ENCODE peak calls at places on chromosomes 2 and 18, in ten cellular contexts. C is heart left ventricle, Z is adrenal gland, T is omental fat pad, H is neural crest cell, R is left ventricle myocardium inferior, Q is GM06990, E is HCT116, N is progenitor cell of endocrine pancreas, P is HFFc6. V is an unnamed sample.

GRCh38 chr2:218873359-218874194 is 7.1 kb upstream of the WNT10A start:
- DNase-seq in C (no peak), Z (no peak), T (no peak), H (no peak), R (no peak), Q (no peak), E (no peak), N (no peak), P (no peak), V (peak; percentile 67)

GRCh38 chr2:171167352-171167997 is 6.8 kb upstream of the TLK1 start:
- DNase-seq in C (no peak), Z (no peak), T (no peak), H (no peak), R (no peak), Q (no peak), E (no peak), N (no peak), P (no peak), V (no peak)

GRCh38 chr2:241064008-241064801 is 37.9 kb downstream of the MTERF4 start:
- DNase-seq in C (no peak), Z (peak; percentile 42), T (no peak), H (no peak), R (no peak), Q (peak; percentile 38), E (peak; percentile 19), N (peak; percentile 12), P (no peak), V (no peak)

GRCh38 chr2:18154259-18154658 is 275.8 kb downstream of the KCNS3 start:
- DNase-seq in C (no peak), Z (no peak), T (no peak), H (no peak), R (no peak), Q (no peak), E (no peak), N (no peak), P (peak; percentile 22), V (no peak)

GRCh38 chr2:134460583-134460998 is 206.7 kb downstream of the MGAT5 start:
- DNase-seq in C (peak; percentile 67), Z (peak; percentile 72), T (no peak), H (peak; percentile 36), R (peak; percentile 48), Q (peak; percentile 49), E (peak; percentile 48), N (peak; percentile 49), P (peak; percentile 50), V (peak; percentile 63)

GRCh38 chr18:35028556-35028955 is 12.7 kb upstream of the MAPRE2 start:
- DNase-seq in C (peak; percentile 28), Z (no peak), T (no peak), H (no peak), R (no peak), Q (no peak), E (no peak), N (no peak), P (no peak), V (no peak)

GRCh38 chr2:30177861-30178465 is 31.2 kb downstream of the YPEL5 start:
- DNase-seq in C (no peak), Z (no peak), T (no peak), H (no peak), R (no peak), Q (no peak), E (no peak), N (no peak), P (no peak), V (no peak)

GRCh38 chr2:48448274-48449061 is 81.5 kb upstream of the STON1 start:
- DNase-seq in C (no peak), Z (no peak), T (no peak), H (no peak), R (no peak), Q (peak; percentile 38), E (no peak), N (no peak), P (peak; percentile 87), V (no peak)

DNA sequence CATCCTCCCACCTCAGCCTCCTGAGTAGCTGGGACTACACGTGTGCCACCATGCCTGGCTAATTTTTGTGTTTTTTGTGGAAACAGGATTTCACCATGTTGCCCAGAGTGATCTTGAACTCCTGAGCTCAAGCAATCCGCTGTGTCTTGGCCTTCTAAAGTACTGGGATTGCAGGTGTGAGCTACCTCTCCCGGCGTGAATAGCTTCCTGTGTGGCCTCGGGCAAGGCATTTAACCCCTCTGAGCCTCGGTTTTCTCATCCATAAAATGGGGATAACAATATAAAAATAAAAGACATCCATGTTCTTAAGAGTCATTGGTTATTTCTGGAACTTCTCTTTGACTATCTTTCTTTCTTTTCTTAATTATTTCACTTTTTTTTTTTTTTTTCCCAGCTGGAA is 19.3 kb upstream of the ADCY3 start:
- DNase-seq in C (no peak), Z (no peak), T (no peak), H (no peak), R (no peak), Q (no peak), E (no peak), N (no peak), P (no peak), V (no peak)
- TF ChIP-seq CTCF in C (no peak), Z (no peak), T (no peak), H (no peak), R (no peak), Q (no peak), E (no peak), N (no peak), P (no peak), V (no peak)

GRCh38 chr2:237404413-237404812 is 9.6 kb downstream of the COL6A3 start:
- DNase-seq in C (no peak), Z (no peak), T (no peak), H (no peak), R (no peak), Q (no peak), E (no peak), N (no peak), P (no peak), V (no peak)

GRCh38 chr2:237403024-237403882 is 10.7 kb downstream of the COL6A3 start:
- DNase-seq in C (peak; percentile 57), Z (no peak), T (no peak), H (no peak), R (no peak), Q (no peak), E (no peak), N (no peak), P (peak; percentile 36), V (no peak)

GRCh38 chr2:237405006-237405559 is 8.9 kb downstream of the COL6A3 start:
- DNase-seq in C (no peak), Z (no peak), T (no peak), H (no peak), R (no peak), Q (no peak), E (no peak), N (no peak), P (no peak), V (no peak)

GRCh38 chr2:237407734-237408133 is 6.2 kb downstream of the COL6A3 start:
- DNase-seq in C (no peak), Z (no peak), T (no peak), H (no peak), R (no peak), Q (no peak), E (no peak), N (no peak), P (no peak), V (no peak)

DNA sequence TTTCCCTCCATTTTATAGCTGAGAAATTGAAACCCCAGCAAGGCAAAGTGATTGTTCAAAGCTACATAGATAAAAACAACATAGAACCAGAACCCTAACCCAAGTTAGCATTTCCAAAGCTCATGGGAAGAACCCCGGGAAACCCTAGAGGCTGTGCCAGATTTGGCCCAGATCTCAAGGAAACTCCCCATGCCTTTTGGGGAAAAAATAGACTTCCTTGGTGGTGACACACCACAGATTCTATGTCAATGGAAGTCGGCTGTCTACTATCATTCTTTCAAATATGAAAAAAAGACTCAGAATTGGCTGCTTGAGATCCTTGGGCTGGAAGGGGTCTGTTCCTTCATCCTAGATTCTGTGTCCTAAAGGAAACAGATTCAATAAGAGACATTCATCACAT is 8.4 kb downstream of the COL6A3 start:
- DNase-seq in C (no peak), Z (no peak), T (no peak), H (no peak), R (no peak), Q (no peak), E (no peak), N (no peak), P (no peak), V (no peak)
- TF ChIP-seq CTCF in C (no peak), Z (no peak), T (no peak), H (no peak), R (no peak), Q (no peak), E (no peak), N (no peak), P (no peak), V (no peak)

GRCh38 chr18:8876887-8877286 is 171.5 kb downstream of the MTCL1 start:
- DNase-seq in C (no peak), Z (no peak), T (no peak), H (no peak), R (no peak), Q (no peak), E (no peak), N (no peak), P (no peak), V (no peak)

GRCh38 chr18:8883409-8883668 is 178.0 kb downstream of the MTCL1 start:
- DNase-seq in C (no peak), Z (no peak), T (no peak), H (no peak), R (no peak), Q (no peak), E (peak; percentile 42), N (no peak), P (no peak), V (no peak)

GRCh38 chr18:8881103-8881502 is 175.7 kb downstream of the MTCL1 start:
- DNase-seq in C (no peak), Z (no peak), T (no peak), H (no peak), R (no peak), Q (no peak), E (no peak), N (no peak), P (no peak), V (no peak)

GRCh38 chr18:8882632-8883408 is 177.5 kb downstream of the MTCL1 start:
- DNase-seq in C (no peak), Z (no peak), T (no peak), H (peak; percentile 59), R (no peak), Q (no peak), E (peak; percentile 95), N (no peak), P (peak; percentile 8), V (peak; percentile 22)
- TF ChIP-seq CTCF in C (no peak), Z (no peak), T (no peak), H (peak; percentile 59), R (no peak), Q (no peak), E (peak; percentile 72), N (peak; percentile 23), P (peak; percentile 78), V (no peak)

DNA sequence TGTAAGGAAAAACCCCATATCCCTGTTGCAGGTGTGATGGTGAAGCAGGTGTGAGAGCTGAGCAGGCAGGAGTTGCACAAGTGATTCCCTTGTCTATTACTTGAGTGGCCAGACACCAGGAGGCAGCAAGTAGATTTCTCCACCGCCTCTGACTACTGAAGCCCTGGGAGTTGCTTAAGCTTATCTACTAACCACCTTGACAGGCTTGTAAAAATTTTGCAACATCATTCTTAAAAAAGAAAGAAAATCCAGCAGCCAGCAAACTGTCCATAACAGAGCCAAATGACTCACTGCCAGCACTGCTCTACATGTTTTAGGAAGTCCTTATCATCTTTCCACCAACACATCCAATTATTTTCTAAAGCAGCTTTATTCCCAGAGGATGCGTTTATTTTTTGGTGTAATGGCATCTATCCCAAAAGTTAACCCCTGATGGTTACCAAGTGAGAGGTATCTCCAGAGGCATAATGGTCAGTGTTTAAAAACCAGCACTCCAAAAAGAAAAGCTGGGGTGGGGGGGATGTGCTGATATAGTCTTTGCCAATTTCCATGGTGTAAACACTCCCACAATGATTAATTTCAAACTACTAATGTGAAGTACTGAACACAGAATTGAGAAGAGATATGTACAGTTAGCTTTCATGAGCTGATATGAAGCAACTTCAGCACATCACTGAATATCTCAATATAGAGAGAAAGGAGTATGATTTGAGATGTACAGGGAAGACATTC is 16.3 kb upstream of the GPR39 start:
- DNase-seq in C (no peak), Z (no peak), T (no peak), H (no peak), R (no peak), Q (no peak), E (no peak), N (no peak), P (peak; percentile 67), V (no peak)
- TF ChIP-seq CTCF in C (no peak), Z (no peak), T (no peak), H (no peak), R (no peak), Q (no peak), E (no peak), N (no peak), P (peak; percentile 12), V (no peak)

V was measured in nephron progenitor cell.